ENCODE peak calls at places on chromosomes 5 and 9, in ten cellular contexts. One of them, this sample, is unnamed. For H3K4me1, the result is how much of the 10 kb centered on the place peaks cover.

GRCh38 chr5:59423021-59423420 is 470.5 kb downstream of the PDE4D start:
- DNase-seq in cardiac muscle cell: no peak
- DNase-seq in mesendoderm: no peak
- DNase-seq in adrenal gland: no peak
- DNase-seq in tibial artery: no peak
- DNase-seq in sigmoid colon: no peak
- DNase-seq in psoas muscle: no peak
- DNase-seq in GM23248: peak
- DNase-seq in H9: no peak
- DNase-seq in hepatocyte: no peak
- DNase-seq in this sample: no peak

GRCh38 chr9:98854206-98854756 is 46.8 kb downstream of the GALNT12 start:
- DNase-seq in tibial artery: no peak
- DNase-seq in adrenal gland: no peak
- DNase-seq in psoas muscle: no peak
- DNase-seq in hepatocyte: no peak
- DNase-seq in H9: no peak
- DNase-seq in mesendoderm: no peak
- DNase-seq in GM23248: peak
- DNase-seq in sigmoid colon: no peak
- DNase-seq in cardiac muscle cell: no peak
- DNase-seq in this sample: no peak

GRCh38 chr9:135504262-135505229 is 4.1 kb downstream of the MRPS2 start:
- DNase-seq in adrenal gland: peak
- DNase-seq in psoas muscle: peak
- DNase-seq in cardiac muscle cell: peak
- DNase-seq in tibial artery: peak
- DNase-seq in sigmoid colon: peak
- DNase-seq in hepatocyte: peak
- DNase-seq in GM23248: peak
- DNase-seq in mesendoderm: peak
- DNase-seq in H9: peak
- DNase-seq in this sample: peak

GRCh38 chr5:108801776-108802175 is 54.1 kb downstream of the FER start:
- DNase-seq in psoas muscle: no peak
- DNase-seq in cardiac muscle cell: no peak
- DNase-seq in sigmoid colon: no peak
- DNase-seq in mesendoderm: no peak
- DNase-seq in adrenal gland: no peak
- DNase-seq in hepatocyte: no peak
- DNase-seq in GM23248: peak
- DNase-seq in H9: no peak
- DNase-seq in tibial artery: no peak
- DNase-seq in this sample: peak

GRCh38 chr9:125438506-125439433 is 177.1 kb downstream of the GAPVD1 start:
- DNase-seq in hepatocyte: no peak
- DNase-seq in psoas muscle: no peak
- DNase-seq in H9: peak
- DNase-seq in sigmoid colon: no peak
- DNase-seq in mesendoderm: no peak
- DNase-seq in adrenal gland: no peak
- DNase-seq in tibial artery: peak
- DNase-seq in GM23248: no peak
- DNase-seq in cardiac muscle cell: no peak
- DNase-seq in this sample: no peak

GRCh38 chr5:142015781-142016533 is 3.1 kb upstream of the GNPDA1 start:
- DNase-seq in hepatocyte: peak
- DNase-seq in mesendoderm: no peak
- DNase-seq in tibial artery: no peak
- DNase-seq in GM23248: peak
- DNase-seq in cardiac muscle cell: no peak
- DNase-seq in H9: no peak
- DNase-seq in psoas muscle: no peak
- DNase-seq in adrenal gland: peak
- DNase-seq in sigmoid colon: no peak
- DNase-seq in this sample: no peak

GRCh38 chr9:125429476-125430160 is 168.0 kb downstream of the GAPVD1 start:
- DNase-seq in mesendoderm: no peak
- DNase-seq in psoas muscle: no peak
- DNase-seq in H9: no peak
- DNase-seq in tibial artery: no peak
- DNase-seq in adrenal gland: no peak
- DNase-seq in hepatocyte: no peak
- DNase-seq in GM23248: no peak
- DNase-seq in cardiac muscle cell: no peak
- DNase-seq in sigmoid colon: no peak
- DNase-seq in this sample: no peak

GRCh38 chr5:148957591-148958202 is 105.2 kb downstream of the SH3TC2 start:
- DNase-seq in sigmoid colon: no peak
- DNase-seq in tibial artery: no peak
- DNase-seq in cardiac muscle cell: peak
- DNase-seq in hepatocyte: peak
- DNase-seq in H9: peak
- DNase-seq in GM23248: peak
- DNase-seq in mesendoderm: peak
- DNase-seq in adrenal gland: no peak
- DNase-seq in psoas muscle: no peak
- DNase-seq in this sample: no peak

GRCh38 chr9:91162784-91163440 is 198.8 kb downstream of the AUH start:
- DNase-seq in adrenal gland: no peak
- DNase-seq in hepatocyte: peak
- DNase-seq in GM23248: no peak
- DNase-seq in mesendoderm: peak
- DNase-seq in tibial artery: peak
- DNase-seq in cardiac muscle cell: peak
- DNase-seq in H9: no peak
- DNase-seq in psoas muscle: no peak
- DNase-seq in sigmoid colon: no peak
- DNase-seq in this sample: no peak

GRCh38 chr9:84597131-84597530 is 72.4 kb upstream of the NTRK2 start:
- DNase-seq in cardiac muscle cell: no peak
- DNase-seq in mesendoderm: no peak
- DNase-seq in hepatocyte: no peak
- DNase-seq in psoas muscle: no peak
- DNase-seq in sigmoid colon: no peak
- DNase-seq in GM23248: no peak
- DNase-seq in tibial artery: no peak
- DNase-seq in H9: no peak
- DNase-seq in adrenal gland: no peak
- DNase-seq in this sample: no peak

GRCh38 chr5:83306572-83307241 is 164.8 kb upstream of the VCAN start:
- DNase-seq in tibial artery: peak
- DNase-seq in cardiac muscle cell: peak
- DNase-seq in GM23248: peak
- DNase-seq in mesendoderm: peak
- DNase-seq in hepatocyte: peak
- DNase-seq in sigmoid colon: peak
- DNase-seq in H9: no peak
- DNase-seq in psoas muscle: peak
- DNase-seq in adrenal gland: peak
- DNase-seq in this sample: peak

GRCh38 chr5:41610402-41610801 is 100.0 kb upstream of the PLCXD3 start:
- DNase-seq in psoas muscle: no peak
- DNase-seq in tibial artery: no peak
- DNase-seq in sigmoid colon: no peak
- DNase-seq in H9: no peak
- DNase-seq in mesendoderm: no peak
- DNase-seq in cardiac muscle cell: no peak
- DNase-seq in hepatocyte: no peak
- DNase-seq in adrenal gland: no peak
- DNase-seq in GM23248: no peak
- DNase-seq in this sample: no peak

GRCh38 chr5:114101153-114101552 is 260.7 kb upstream of the KCNN2 start:
- DNase-seq in mesendoderm: peak
- DNase-seq in cardiac muscle cell: peak
- DNase-seq in hepatocyte: peak
- DNase-seq in sigmoid colon: no peak
- DNase-seq in tibial artery: no peak
- DNase-seq in adrenal gland: peak
- DNase-seq in psoas muscle: no peak
- DNase-seq in GM23248: peak
- DNase-seq in H9: no peak
- DNase-seq in this sample: peak

GRCh38 chr9:114403153-114403756 is 15.5 kb upstream of the AKNA start:
- DNase-seq in mesendoderm: no peak
- DNase-seq in GM23248: no peak
- DNase-seq in tibial artery: no peak
- DNase-seq in hepatocyte: no peak
- DNase-seq in adrenal gland: no peak
- DNase-seq in psoas muscle: no peak
- DNase-seq in H9: no peak
- DNase-seq in sigmoid colon: no peak
- DNase-seq in cardiac muscle cell: no peak
- DNase-seq in this sample: no peak

GRCh38 chr5:141373673-141374317 is at the start of gene PCDHGA6:
- DNase-seq in psoas muscle: no peak
- DNase-seq in tibial artery: no peak
- DNase-seq in sigmoid colon: no peak
- DNase-seq in H9: no peak
- DNase-seq in adrenal gland: no peak
- DNase-seq in mesendoderm: no peak
- DNase-seq in cardiac muscle cell: no peak
- DNase-seq in GM23248: peak
- DNase-seq in hepatocyte: no peak
- DNase-seq in this sample: no peak

GRCh38 chr9:36898621-36899020 is 135.4 kb downstream of the PAX5 start:
- DNase-seq in tibial artery: no peak
- DNase-seq in adrenal gland: no peak
- DNase-seq in H9: peak
- DNase-seq in mesendoderm: no peak
- DNase-seq in hepatocyte: no peak
- DNase-seq in cardiac muscle cell: no peak
- DNase-seq in sigmoid colon: no peak
- DNase-seq in GM23248: no peak
- DNase-seq in psoas muscle: no peak
- DNase-seq in this sample: no peak

GRCh38 chr9:34413229-34413852 is 36.6 kb upstream of the MYORG start:
- DNase-seq in H9: peak
- DNase-seq in GM23248: peak
- DNase-seq in hepatocyte: peak
- DNase-seq in sigmoid colon: no peak
- DNase-seq in mesendoderm: peak
- DNase-seq in adrenal gland: peak
- DNase-seq in psoas muscle: peak
- DNase-seq in cardiac muscle cell: peak
- DNase-seq in tibial artery: no peak
- DNase-seq in this sample: no peak

GRCh38 chr9:79742145-79742820 is 170.5 kb downstream of the TLE4 start:
- DNase-seq in psoas muscle: no peak
- DNase-seq in GM23248: no peak
- DNase-seq in adrenal gland: no peak
- DNase-seq in sigmoid colon: no peak
- DNase-seq in tibial artery: no peak
- DNase-seq in mesendoderm: peak
- DNase-seq in H9: no peak
- DNase-seq in cardiac muscle cell: peak
- DNase-seq in hepatocyte: no peak
- DNase-seq in this sample: no peak

GRCh38 chr9:91131433-91131839 is 230.3 kb downstream of the AUH start:
- DNase-seq in tibial artery: no peak
- DNase-seq in cardiac muscle cell: no peak
- DNase-seq in sigmoid colon: peak
- DNase-seq in H9: no peak
- DNase-seq in psoas muscle: peak
- DNase-seq in GM23248: peak
- DNase-seq in adrenal gland: peak
- DNase-seq in mesendoderm: no peak
- DNase-seq in hepatocyte: peak
- DNase-seq in this sample: peak

DNA sequence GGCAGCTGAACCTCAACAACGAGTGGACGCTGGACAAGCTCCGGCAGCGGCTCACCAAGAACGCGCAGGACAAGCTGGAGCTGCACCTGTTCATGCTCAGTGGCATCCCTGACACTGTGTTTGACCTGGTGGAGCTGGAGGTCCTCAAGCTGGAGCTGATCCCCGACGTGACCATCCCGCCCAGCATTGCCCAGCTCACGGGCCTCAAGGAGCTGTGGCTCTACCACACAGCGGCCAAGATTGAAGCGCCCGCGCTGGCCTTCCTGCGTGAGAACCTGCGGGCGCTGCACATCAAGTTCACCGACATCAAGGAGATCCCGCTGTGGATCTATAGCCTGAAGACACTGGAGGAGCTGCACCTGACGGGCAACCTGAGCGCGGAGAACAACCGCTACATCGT is 12.4 kb upstream of the PHYHD1 start:
- DNase-seq in H9: no peak
- DNase-seq in tibial artery: no peak
- DNase-seq in cardiac muscle cell: no peak
- DNase-seq in sigmoid colon: no peak
- DNase-seq in adrenal gland: no peak
- DNase-seq in mesendoderm: no peak
- DNase-seq in GM23248: no peak
- DNase-seq in hepatocyte: no peak
- DNase-seq in psoas muscle: no peak
- DNase-seq in this sample: no peak
- H3K4me1 ChIP-seq in H9: under half
- H3K4me1 ChIP-seq in tibial artery: under half
- H3K4me1 ChIP-seq in cardiac muscle cell: under half
- H3K4me1 ChIP-seq in sigmoid colon: under half
- H3K4me1 ChIP-seq in adrenal gland: under half
- H3K4me1 ChIP-seq in mesendoderm: under half
- H3K4me1 ChIP-seq in GM23248: under half
- H3K4me1 ChIP-seq in hepatocyte: under half
- H3K4me1 ChIP-seq in psoas muscle: under half
- H3K4me1 ChIP-seq in this sample: under half

GRCh38 chr9:112755059-112755458 is 4.5 kb downstream of the SNX30 start:
- DNase-seq in mesendoderm: peak
- DNase-seq in adrenal gland: no peak
- DNase-seq in sigmoid colon: no peak
- DNase-seq in H9: no peak
- DNase-seq in psoas muscle: no peak
- DNase-seq in hepatocyte: no peak
- DNase-seq in tibial artery: no peak
- DNase-seq in cardiac muscle cell: no peak
- DNase-seq in GM23248: peak
- DNase-seq in this sample: no peak
- H3K4me1 ChIP-seq in mesendoderm: under half
- H3K4me1 ChIP-seq in adrenal gland: under half
- H3K4me1 ChIP-seq in sigmoid colon: under half
- H3K4me1 ChIP-seq in H9: under half
- H3K4me1 ChIP-seq in psoas muscle: half or more
- H3K4me1 ChIP-seq in hepatocyte: under half
- H3K4me1 ChIP-seq in tibial artery: under half
- H3K4me1 ChIP-seq in cardiac muscle cell: under half
- H3K4me1 ChIP-seq in GM23248: half or more
- H3K4me1 ChIP-seq in this sample: under half

GRCh38 chr5:177476531-177477233 is 3.2 kb upstream of the DBN1 start:
- DNase-seq in mesendoderm: peak
- DNase-seq in hepatocyte: no peak
- DNase-seq in H9: no peak
- DNase-seq in sigmoid colon: peak
- DNase-seq in tibial artery: peak
- DNase-seq in adrenal gland: no peak
- DNase-seq in psoas muscle: peak
- DNase-seq in cardiac muscle cell: no peak
- DNase-seq in GM23248: peak
- DNase-seq in this sample: no peak
- H3K4me1 ChIP-seq in mesendoderm: under half
- H3K4me1 ChIP-seq in hepatocyte: under half
- H3K4me1 ChIP-seq in H9: under half
- H3K4me1 ChIP-seq in sigmoid colon: under half
- H3K4me1 ChIP-seq in tibial artery: under half
- H3K4me1 ChIP-seq in adrenal gland: under half
- H3K4me1 ChIP-seq in psoas muscle: under half
- H3K4me1 ChIP-seq in cardiac muscle cell: under half
- H3K4me1 ChIP-seq in GM23248: under half
- H3K4me1 ChIP-seq in this sample: under half

GRCh38 chr5:72601861-72602260 is 94.7 kb upstream of the ZNF366 start:
- DNase-seq in psoas muscle: no peak
- DNase-seq in sigmoid colon: no peak
- DNase-seq in H9: no peak
- DNase-seq in adrenal gland: no peak
- DNase-seq in hepatocyte: no peak
- DNase-seq in cardiac muscle cell: no peak
- DNase-seq in tibial artery: no peak
- DNase-seq in GM23248: no peak
- DNase-seq in mesendoderm: no peak
- DNase-seq in this sample: no peak
- H3K4me1 ChIP-seq in psoas muscle: under half
- H3K4me1 ChIP-seq in sigmoid colon: under half
- H3K4me1 ChIP-seq in H9: under half
- H3K4me1 ChIP-seq in adrenal gland: under half
- H3K4me1 ChIP-seq in hepatocyte: half or more
- H3K4me1 ChIP-seq in cardiac muscle cell: under half
- H3K4me1 ChIP-seq in tibial artery: under half
- H3K4me1 ChIP-seq in GM23248: under half
- H3K4me1 ChIP-seq in mesendoderm: under half
- H3K4me1 ChIP-seq in this sample: half or more